ENCODE peak calls at places on chromosome 15, in four cellular contexts. C, I, Z and T are unnamed samples.

GRCh38 chr15:62977952-62978811 is 64.4 kb upstream of the TPM1 start:
- DNase-seq in C (peak; percentile 78), I (peak; percentile 12), Z (no peak), T (no peak)

GRCh38 chr15:60120100-60120499 is 116.0 kb downstream of the FOXB1 start:
- DNase-seq in C (no peak), I (no peak), Z (no peak), T (no peak)

GRCh38 chr15:73075151-73075859 is 23.0 kb downstream of the NEO1 start:
- DNase-seq in C (no peak), I (no peak), Z (no peak), T (no peak)

GRCh38 chr15:52731732-52732470 is 52.7 kb upstream of the ATOSA start:
- DNase-seq in C (no peak), I (no peak), Z (no peak), T (no peak)

GRCh38 chr15:90201150-90201943 is at the start of gene SEMA4B:
- DNase-seq in C (peak; percentile 77), I (no peak), Z (peak; percentile 73), T (peak; percentile 47)

GRCh38 chr15:48437178-48437577 is 105.9 kb downstream of the DUT start:
- DNase-seq in C (peak; percentile 56), I (no peak), Z (no peak), T (no peak)

GRCh38 chr15:67142142-67143092 is 77.0 kb downstream of the SMAD3 start:
- DNase-seq in C (peak; percentile 82), I (no peak), Z (no peak), T (no peak)

GRCh38 chr15:90710436-90710835 is 6.7 kb upstream of the BLM start:
- DNase-seq in C (peak; percentile 37), I (no peak), Z (no peak), T (no peak)

GRCh38 chr15:37981781-37982180 is 47.3 kb downstream of the TMCO5A start:
- DNase-seq in C (peak; percentile 30), I (no peak), Z (no peak), T (no peak)